ENCODE peak calls at places on chromosome 19, in four cellular contexts. One of them, this sample, is unnamed.

GRCh38 chr19:29671393-29672076 is 6.3 kb downstream of the PLEKHF1 start:
- DNase-seq in IMR-90: no peak
- DNase-seq in GM12878: peak
- DNase-seq in thyroid gland: peak
- DNase-seq in this sample: peak

GRCh38 chr19:35292986-35293732 is 1.2 kb downstream of the MAG start:
- DNase-seq in IMR-90: no peak
- DNase-seq in GM12878: no peak
- DNase-seq in thyroid gland: peak
- DNase-seq in this sample: no peak

GRCh38 chr19:51570962-51571575 is at the start of gene ZNF175:
- DNase-seq in GM12878: peak
- DNase-seq in IMR-90: peak
- DNase-seq in thyroid gland: peak
- DNase-seq in this sample: peak

GRCh38 chr19:51407631-51408131 is 9.8 kb downstream of the SIGLEC10 start:
- DNase-seq in IMR-90: peak
- DNase-seq in thyroid gland: no peak
- DNase-seq in GM12878: no peak
- DNase-seq in this sample: peak

GRCh38 chr19:41001243-41001971 is 10.3 kb downstream of the CYP2B6 start:
- DNase-seq in IMR-90: no peak
- DNase-seq in thyroid gland: no peak
- DNase-seq in GM12878: no peak
- DNase-seq in this sample: no peak

GRCh38 chr19:58154287-58154678 is 3.7 kb upstream of the ZNF329 start:
- DNase-seq in thyroid gland: peak
- DNase-seq in GM12878: no peak
- DNase-seq in IMR-90: peak
- DNase-seq in this sample: peak

GRCh38 chr19:55210120-55210493 is 806 bp upstream of the PTPRH start:
- DNase-seq in IMR-90: peak
- DNase-seq in thyroid gland: no peak
- DNase-seq in GM12878: no peak
- DNase-seq in this sample: peak

GRCh38 chr19:43789029-43789428 is 8.3 kb upstream of the KCNN4 start:
- DNase-seq in GM12878: no peak
- DNase-seq in thyroid gland: no peak
- DNase-seq in IMR-90: peak
- DNase-seq in this sample: no peak

GRCh38 chr19:11881151-11881800 is 6.3 kb upstream of the ZNF69 start:
- DNase-seq in GM12878: peak
- DNase-seq in IMR-90: peak
- DNase-seq in thyroid gland: peak
- DNase-seq in this sample: peak

GRCh38 chr19:33300016-33300981 is 2.0 kb downstream of the CEBPA start:
- DNase-seq in IMR-90: no peak
- DNase-seq in GM12878: no peak
- DNase-seq in thyroid gland: no peak
- DNase-seq in this sample: no peak

GRCh38 chr19:2554856-2555255 is 78.9 kb downstream of the GADD45B start:
- DNase-seq in IMR-90: peak
- DNase-seq in thyroid gland: no peak
- DNase-seq in GM12878: no peak
- DNase-seq in this sample: no peak

GRCh38 chr19:5123646-5124045 is 154.7 kb downstream of the KDM4B start:
- DNase-seq in thyroid gland: no peak
- DNase-seq in IMR-90: no peak
- DNase-seq in GM12878: no peak
- DNase-seq in this sample: no peak

GRCh38 chr19:11160119-11160768 is 4.7 kb upstream of the SPC24 start:
- DNase-seq in IMR-90: peak
- DNase-seq in thyroid gland: no peak
- DNase-seq in GM12878: no peak
- DNase-seq in this sample: no peak

GRCh38 chr19:44813331-44814131 is 4.6 kb downstream of the BCAM start:
- DNase-seq in GM12878: no peak
- DNase-seq in IMR-90: no peak
- DNase-seq in thyroid gland: no peak
- DNase-seq in this sample: no peak

GRCh38 chr19:31380854-31381253 is 31.6 kb upstream of the TSHZ3 start:
- DNase-seq in IMR-90: no peak
- DNase-seq in thyroid gland: no peak
- DNase-seq in GM12878: no peak
- DNase-seq in this sample: no peak

GRCh38 chr19:21202865-21203494 is 61.1 kb downstream of the ZNF431 start:
- DNase-seq in thyroid gland: peak
- DNase-seq in IMR-90: peak
- DNase-seq in GM12878: peak
- DNase-seq in this sample: peak

GRCh38 chr19:56958428-56958827 is 117.9 kb upstream of the PEG3 start:
- DNase-seq in IMR-90: no peak
- DNase-seq in thyroid gland: no peak
- DNase-seq in GM12878: no peak
- DNase-seq in this sample: peak

GRCh38 chr19:33407140-33407551 is 33.6 kb downstream of the CEBPG start:
- DNase-seq in thyroid gland: no peak
- DNase-seq in IMR-90: no peak
- DNase-seq in GM12878: no peak
- DNase-seq in this sample: no peak

GRCh38 chr19:40612831-40613668 is 11.9 kb downstream of the LTBP4 start:
- DNase-seq in thyroid gland: peak
- DNase-seq in IMR-90: no peak
- DNase-seq in GM12878: no peak
- DNase-seq in this sample: peak

GRCh38 chr19:10087296-10088061 is 1.4 kb downstream of the SHFL start:
- DNase-seq in IMR-90: no peak
- DNase-seq in GM12878: no peak
- DNase-seq in thyroid gland: no peak
- DNase-seq in this sample: no peak

GRCh38 chr19:18279516-18280246 is 1.7 kb downstream of the JUND start:
- DNase-seq in GM12878: peak
- DNase-seq in thyroid gland: peak
- DNase-seq in IMR-90: peak
- DNase-seq in this sample: peak

GRCh38 chr19:46513461-46514236 is 18.0 kb upstream of the PNMA8B start:
- DNase-seq in IMR-90: peak
- DNase-seq in thyroid gland: peak
- DNase-seq in GM12878: no peak
- DNase-seq in this sample: peak

GRCh38 chr19:44662686-44663085 is 8.6 kb upstream of the CEACAM19 start:
- DNase-seq in IMR-90: peak
- DNase-seq in thyroid gland: no peak
- DNase-seq in GM12878: no peak
- DNase-seq in this sample: no peak

GRCh38 chr19:46365561-46365960 is 18.7 kb downstream of the PPP5C start:
- DNase-seq in IMR-90: no peak
- DNase-seq in thyroid gland: no peak
- DNase-seq in GM12878: no peak
- DNase-seq in this sample: no peak

GRCh38 chr19:58577581-58578429 is 4.7 kb upstream of the MZF1 start:
- DNase-seq in thyroid gland: no peak
- DNase-seq in IMR-90: no peak
- DNase-seq in GM12878: no peak
- DNase-seq in this sample: no peak

GRCh38 chr19:16019691-16020448 is 56.4 kb upstream of the TPM4 start:
- DNase-seq in IMR-90: no peak
- DNase-seq in GM12878: no peak
- DNase-seq in thyroid gland: no peak
- DNase-seq in this sample: no peak

GRCh38 chr19:16168465-16169081 is 4.8 kb downstream of the CIB3 start:
- DNase-seq in IMR-90: peak
- DNase-seq in GM12878: no peak
- DNase-seq in thyroid gland: no peak
- DNase-seq in this sample: no peak

GRCh38 chr19:6103217-6103644 is 7.1 kb downstream of the RFX2 start:
- DNase-seq in GM12878: no peak
- DNase-seq in IMR-90: peak
- DNase-seq in thyroid gland: peak
- DNase-seq in this sample: peak

GRCh38 chr19:29325241-29325975 is 112.5 kb upstream of the UQCRFS1 start:
- DNase-seq in thyroid gland: no peak
- DNase-seq in GM12878: no peak
- DNase-seq in IMR-90: no peak
- DNase-seq in this sample: no peak

GRCh38 chr19:58434217-58434616 is 5.7 kb downstream of the ZNF132 start:
- DNase-seq in thyroid gland: no peak
- DNase-seq in GM12878: no peak
- DNase-seq in IMR-90: peak
- DNase-seq in this sample: no peak

GRCh38 chr19:2777952-2778683 is 5.0 kb downstream of the SGTA start:
- DNase-seq in IMR-90: no peak
- DNase-seq in GM12878: no peak
- DNase-seq in thyroid gland: no peak
- DNase-seq in this sample: no peak

GRCh38 chr19:54408627-54409026 is 6.6 kb upstream of the TTYH1 start:
- DNase-seq in GM12878: no peak
- DNase-seq in IMR-90: no peak
- DNase-seq in thyroid gland: no peak
- DNase-seq in this sample: no peak

GRCh38 chr19:18675779-18676178 is 7.7 kb upstream of the CRTC1 start:
- DNase-seq in IMR-90: no peak
- DNase-seq in thyroid gland: no peak
- DNase-seq in GM12878: no peak
- DNase-seq in this sample: no peak

GRCh38 chr19:10260141-10260584 is 8.1 kb downstream of the MRPL4 start:
- DNase-seq in IMR-90: no peak
- DNase-seq in GM12878: no peak
- DNase-seq in thyroid gland: peak
- DNase-seq in this sample: no peak

GRCh38 chr19:53365899-53366493 is 491 bp downstream of the ZNF525 start:
- DNase-seq in IMR-90: no peak
- DNase-seq in thyroid gland: peak
- DNase-seq in GM12878: no peak
- DNase-seq in this sample: peak

GRCh38 chr19:53365134-53365898 is at the start of gene ZNF525:
- DNase-seq in GM12878: peak
- DNase-seq in thyroid gland: peak
- DNase-seq in IMR-90: peak
- DNase-seq in this sample: peak
- TF ChIP-seq POLR2A in GM12878: peak
- TF ChIP-seq POLR2A in thyroid gland: no peak
- TF ChIP-seq POLR2A in IMR-90: peak
- TF ChIP-seq POLR2A in this sample: peak

GRCh38 chr19:50383852-50384684 is at the start of gene POLD1:
- DNase-seq in thyroid gland: peak
- DNase-seq in IMR-90: peak
- DNase-seq in GM12878: peak
- DNase-seq in this sample: peak
- TF ChIP-seq POLR2A in thyroid gland: no peak
- TF ChIP-seq POLR2A in IMR-90: peak
- TF ChIP-seq POLR2A in GM12878: peak
- TF ChIP-seq POLR2A in this sample: peak

DNA sequence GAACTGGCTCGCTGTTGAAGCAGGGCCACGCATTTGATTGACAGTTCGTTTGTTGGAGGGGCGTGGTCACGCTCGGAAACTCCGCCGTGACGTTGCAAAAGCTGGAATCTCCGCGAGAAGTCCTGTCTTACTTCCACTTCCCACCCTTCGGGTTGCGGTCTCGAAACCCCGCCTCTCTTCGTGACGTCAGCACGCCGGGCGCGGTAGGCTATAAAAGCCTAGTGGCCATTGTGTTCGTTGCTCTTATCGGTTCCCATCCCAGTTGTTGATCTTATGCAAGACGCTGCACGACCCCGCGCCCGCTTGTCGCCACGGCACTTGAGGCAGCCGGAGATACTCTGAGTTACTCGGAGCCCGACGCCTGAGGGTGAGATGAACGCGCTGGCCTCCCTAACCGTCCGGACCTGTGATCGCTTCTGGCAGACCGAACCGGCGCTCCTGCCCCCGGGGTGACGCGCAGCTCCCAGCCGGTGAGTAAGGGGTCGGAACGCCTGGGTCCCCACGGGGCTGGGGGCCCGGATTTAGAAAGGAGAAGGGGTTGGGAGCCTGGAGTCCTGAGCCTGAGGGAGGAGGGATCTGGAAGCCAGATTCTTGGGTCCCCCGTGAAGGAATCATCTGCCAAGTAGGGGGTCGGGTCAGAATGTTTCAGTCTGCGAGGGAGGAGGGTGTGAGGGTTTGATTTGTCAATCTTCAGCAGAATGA is at the start of gene PPP1R15A:
- DNase-seq in IMR-90: peak
- DNase-seq in GM12878: peak
- DNase-seq in thyroid gland: peak
- DNase-seq in this sample: peak
- TF ChIP-seq POLR2A in IMR-90: peak
- TF ChIP-seq POLR2A in GM12878: peak
- TF ChIP-seq POLR2A in thyroid gland: peak
- TF ChIP-seq POLR2A in this sample: peak

DNA sequence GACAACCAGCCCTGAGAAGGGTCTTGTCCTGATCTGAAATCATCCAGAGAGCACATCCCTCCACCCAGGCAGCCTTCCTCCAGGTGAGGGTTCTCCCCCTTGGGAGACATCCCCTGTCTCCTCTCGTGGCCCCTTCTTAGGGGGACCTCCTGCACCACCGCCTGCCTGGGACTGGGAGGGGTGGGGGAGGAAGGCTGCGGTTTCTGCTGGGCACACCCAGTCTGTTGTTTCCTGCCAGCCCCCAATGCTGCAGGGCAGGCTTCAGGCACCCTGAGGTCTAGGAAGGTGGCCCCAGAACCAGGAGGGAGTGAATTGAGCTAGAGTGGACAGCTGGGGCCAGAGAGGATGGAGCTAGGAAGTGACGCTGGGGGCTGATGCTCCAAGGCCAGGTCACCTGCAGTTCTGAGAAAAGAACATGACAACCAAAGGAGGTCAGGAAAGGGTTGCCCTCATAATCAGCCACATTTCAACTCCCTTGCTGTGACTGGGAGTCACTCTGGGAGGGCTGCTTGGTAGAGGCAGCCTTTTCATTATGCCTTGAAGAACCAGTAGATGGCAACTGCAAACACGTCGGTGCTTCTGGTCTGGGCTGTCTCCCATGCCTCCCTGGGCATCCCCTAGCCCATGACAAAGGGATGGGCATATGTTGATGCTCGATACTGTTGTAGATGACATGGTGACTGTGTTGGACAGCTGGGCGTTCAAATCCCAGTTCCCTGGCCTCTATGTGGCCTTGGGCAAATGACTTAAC is 1.4 kb downstream of the ARHGEF18 start:
- DNase-seq in thyroid gland: no peak
- DNase-seq in GM12878: no peak
- DNase-seq in IMR-90: no peak
- DNase-seq in this sample: no peak
- TF ChIP-seq POLR2A in thyroid gland: no peak
- TF ChIP-seq POLR2A in GM12878: peak
- TF ChIP-seq POLR2A in IMR-90: no peak
- TF ChIP-seq POLR2A in this sample: no peak

This sample was measured in body of pancreas.